ENCODE peak calls at places on chromosomes 16 and 17, in nine cellular contexts. One of them, this sample, is unnamed.

GRCh38 chr17:13306310-13306962 is 288.6 kb upstream of the ELAC2 start:
- DNase-seq in OCI-LY7: peak
- DNase-seq in effector CD4-positive, alpha-beta T cell: no peak
- DNase-seq in EL: peak
- DNase-seq in hippocampal formation: no peak
- DNase-seq in EH: peak
- DNase-seq in endothelial cell: peak
- DNase-seq in Calu3: no peak
- DNase-seq in GM04503: peak
- DNase-seq in this sample: peak

GRCh38 chr17:17527534-17527933 is 31.3 kb upstream of the RASD1 start:
- DNase-seq in OCI-LY7: no peak
- DNase-seq in effector CD4-positive, alpha-beta T cell: no peak
- DNase-seq in EL: no peak
- DNase-seq in hippocampal formation: no peak
- DNase-seq in EH: no peak
- DNase-seq in endothelial cell: no peak
- DNase-seq in Calu3: no peak
- DNase-seq in GM04503: no peak
- DNase-seq in this sample: no peak

GRCh38 chr17:40092581-40092980 is 7.8 kb downstream of the NR1D1 start:
- DNase-seq in OCI-LY7: no peak
- DNase-seq in effector CD4-positive, alpha-beta T cell: no peak
- DNase-seq in EL: no peak
- DNase-seq in hippocampal formation: peak
- DNase-seq in EH: peak
- DNase-seq in endothelial cell: no peak
- DNase-seq in Calu3: no peak
- DNase-seq in GM04503: no peak
- DNase-seq in this sample: no peak

GRCh38 chr16:72172105-72173034 is at the start of gene PMFBP1:
- DNase-seq in OCI-LY7: peak
- DNase-seq in effector CD4-positive, alpha-beta T cell: no peak
- DNase-seq in EL: peak
- DNase-seq in hippocampal formation: no peak
- DNase-seq in EH: peak
- DNase-seq in endothelial cell: no peak
- DNase-seq in Calu3: peak
- DNase-seq in GM04503: peak
- DNase-seq in this sample: peak

GRCh38 chr16:21301168-21301894 is 23.2 kb upstream of the CRYM start:
- DNase-seq in OCI-LY7: peak
- DNase-seq in effector CD4-positive, alpha-beta T cell: no peak
- DNase-seq in EL: peak
- DNase-seq in hippocampal formation: no peak
- DNase-seq in EH: peak
- DNase-seq in endothelial cell: peak
- DNase-seq in Calu3: peak
- DNase-seq in GM04503: no peak
- DNase-seq in this sample: peak

GRCh38 chr17:51454456-51454978 is 194.2 kb downstream of the UTP18 start:
- DNase-seq in OCI-LY7: no peak
- DNase-seq in effector CD4-positive, alpha-beta T cell: no peak
- DNase-seq in EL: no peak
- DNase-seq in hippocampal formation: no peak
- DNase-seq in EH: no peak
- DNase-seq in endothelial cell: no peak
- DNase-seq in Calu3: no peak
- DNase-seq in GM04503: no peak
- DNase-seq in this sample: no peak

GRCh38 chr17:70110443-70110880 is 35.4 kb downstream of the KCNJ16 start:
- DNase-seq in OCI-LY7: no peak
- DNase-seq in effector CD4-positive, alpha-beta T cell: no peak
- DNase-seq in EL: peak
- DNase-seq in hippocampal formation: no peak
- DNase-seq in EH: no peak
- DNase-seq in endothelial cell: no peak
- DNase-seq in Calu3: no peak
- DNase-seq in GM04503: no peak
- DNase-seq in this sample: no peak

GRCh38 chr16:16073884-16074781 is 124.7 kb downstream of the ABCC1 start:
- DNase-seq in OCI-LY7: peak
- DNase-seq in effector CD4-positive, alpha-beta T cell: no peak
- DNase-seq in EL: peak
- DNase-seq in hippocampal formation: no peak
- DNase-seq in EH: peak
- DNase-seq in endothelial cell: peak
- DNase-seq in Calu3: peak
- DNase-seq in GM04503: peak
- DNase-seq in this sample: peak

GRCh38 chr16:49587511-49587910 is 213.9 kb downstream of the C16orf78 start:
- DNase-seq in OCI-LY7: no peak
- DNase-seq in effector CD4-positive, alpha-beta T cell: no peak
- DNase-seq in EL: no peak
- DNase-seq in hippocampal formation: no peak
- DNase-seq in EH: no peak
- DNase-seq in endothelial cell: no peak
- DNase-seq in Calu3: no peak
- DNase-seq in GM04503: no peak
- DNase-seq in this sample: no peak

GRCh38 chr17:2564876-2565275 is 28.6 kb upstream of the PAFAH1B1 start:
- DNase-seq in OCI-LY7: no peak
- DNase-seq in effector CD4-positive, alpha-beta T cell: no peak
- DNase-seq in EL: no peak
- DNase-seq in hippocampal formation: no peak
- DNase-seq in EH: peak
- DNase-seq in endothelial cell: no peak
- DNase-seq in Calu3: peak
- DNase-seq in GM04503: no peak
- DNase-seq in this sample: peak

GRCh38 chr17:31462261-31462660 is 70.8 kb downstream of the RAB11FIP4 start:
- DNase-seq in OCI-LY7: no peak
- DNase-seq in effector CD4-positive, alpha-beta T cell: no peak
- DNase-seq in EL: no peak
- DNase-seq in hippocampal formation: no peak
- DNase-seq in EH: no peak
- DNase-seq in endothelial cell: no peak
- DNase-seq in Calu3: no peak
- DNase-seq in GM04503: no peak
- DNase-seq in this sample: no peak